ENCODE peak calls at places on chromosomes 13 and 19, in ten cellular contexts. X is endodermal cell; M is spleen; H is mesendoderm; S is cardiac muscle cell; D is CD8-positive, alpha-beta memory T cell; I is aorta; G is psoas muscle; T is OCI-LY7; A is uterus. U is an unnamed sample. For H3K4me1, the result is how much of the 10 kb centered on the place peaks cover.

GRCh38 chr19:56076413-56076998 is 44.6 kb downstream of the ZNF787 start:
- DNase-seq in X (peak), M (peak), H (peak), S (peak), D (no peak), I (no peak), G (no peak), T (peak), A (no peak), U (no peak)

GRCh38 chr19:55210120-55210493 is 806 bp upstream of the PTPRH start:
- DNase-seq in X (no peak), M (no peak), H (no peak), S (peak), D (no peak), I (no peak), G (no peak), T (no peak), A (peak), U (no peak)

GRCh38 chr19:16587031-16588023 is 15.1 kb upstream of the SLC35E1 start:
- DNase-seq in X (peak), M (peak), H (peak), S (no peak), D (peak), I (peak), G (no peak), T (peak), A (no peak), U (no peak)

GRCh38 chr13:85896516-85897450 is 97.6 kb upstream of the SLITRK6 start:
- DNase-seq in X (peak), M (peak), H (peak), S (no peak), D (no peak), I (no peak), G (no peak), T (peak), A (no peak), U (no peak)

GRCh38 chr19:50415661-50416033 is 3.1 kb upstream of the SPIB start:
- DNase-seq in X (no peak), M (peak), H (no peak), S (no peak), D (no peak), I (no peak), G (no peak), T (peak), A (no peak), U (no peak)

GRCh38 chr19:7395360-7395781 is 46.6 kb downstream of the ARHGEF18 start:
- DNase-seq in X (peak), M (no peak), H (no peak), S (peak), D (no peak), I (no peak), G (no peak), T (no peak), A (no peak), U (no peak)

GRCh38 chr19:7689165-7689564 is 8.5 kb downstream of the TRAPPC5 start:
- DNase-seq in X (no peak), M (peak), H (no peak), S (no peak), D (no peak), I (no peak), G (no peak), T (no peak), A (no peak), U (no peak)

GRCh38 chr13:60226507-60226906 is 62.8 kb upstream of the DIAPH3 start:
- DNase-seq in X (peak), M (no peak), H (peak), S (peak), D (no peak), I (no peak), G (no peak), T (peak), A (no peak), U (no peak)

GRCh38 chr13:64311112-64311511 is 2895.5 kb upstream of the PCDH20 start:
- DNase-seq in X (no peak), M (no peak), H (no peak), S (no peak), D (no peak), I (no peak), G (no peak), T (no peak), A (no peak), U (no peak)

GRCh38 chr13:31209172-31209818 is 9.5 kb downstream of the B3GLCT start:
- DNase-seq in X (peak), M (no peak), H (peak), S (peak), D (no peak), I (no peak), G (peak), T (no peak), A (peak), U (peak)

GRCh38 chr13:25286308-25286968 is 850 bp downstream of the MTMR6 start:
- DNase-seq in X (peak), M (no peak), H (peak), S (peak), D (peak), I (peak), G (no peak), T (peak), A (no peak), U (no peak)

GRCh38 chr13:79307866-79308298 is 98.2 kb downstream of the RBM26 start:
- DNase-seq in X (peak), M (no peak), H (no peak), S (peak), D (no peak), I (no peak), G (peak), T (peak), A (no peak), U (no peak)

GRCh38 chr19:21256722-21257121 is 72.5 kb downstream of the ZNF708 start:
- DNase-seq in X (peak), M (no peak), H (peak), S (peak), D (no peak), I (no peak), G (no peak), T (peak), A (no peak), U (no peak)

GRCh38 chr13:37149380-37149779 is 43.9 kb upstream of the CSNK1A1L start:
- DNase-seq in X (no peak), M (no peak), H (no peak), S (no peak), D (no peak), I (no peak), G (no peak), T (no peak), A (no peak), U (no peak)

GRCh38 chr13:92967923-92968322 is 258.7 kb upstream of the GPC6 start:
- DNase-seq in X (peak), M (no peak), H (peak), S (peak), D (no peak), I (no peak), G (no peak), T (no peak), A (no peak), U (no peak)

GRCh38 chr19:49645995-49646394 is 4.0 kb downstream of the SCAF1 start:
- DNase-seq in X (no peak), M (no peak), H (no peak), S (no peak), D (no peak), I (no peak), G (no peak), T (no peak), A (no peak), U (no peak)

GRCh38 chr13:31485651-31486051 is 253.7 kb upstream of the RXFP2 start:
- DNase-seq in X (no peak), M (no peak), H (peak), S (peak), D (no peak), I (no peak), G (no peak), T (no peak), A (no peak), U (no peak)

GRCh38 chr13:33927315-33927714 is 109.4 kb downstream of the RFC3 start:
- DNase-seq in X (no peak), M (no peak), H (no peak), S (peak), D (no peak), I (no peak), G (no peak), T (no peak), A (no peak), U (peak)

GRCh38 chr13:97108535-97108910 is 113.6 kb upstream of the MBNL2 start:
- DNase-seq in X (no peak), M (no peak), H (no peak), S (peak), D (no peak), I (no peak), G (no peak), T (no peak), A (peak), U (no peak)

GRCh38 chr19:7860902-7861618 is 13.1 kb downstream of the PRR36 start:
- DNase-seq in X (no peak), M (no peak), H (no peak), S (no peak), D (no peak), I (no peak), G (peak), T (no peak), A (no peak), U (no peak)

GRCh38 chr13:95924389-95924994 is 128.7 kb downstream of the UGGT2 start:
- DNase-seq in X (peak), M (no peak), H (peak), S (peak), D (no peak), I (no peak), G (no peak), T (no peak), A (no peak), U (no peak)

GRCh38 chr13:41465215-41465907 is 8.0 kb downstream of the RGCC start:
- DNase-seq in X (no peak), M (peak), H (no peak), S (peak), D (peak), I (peak), G (peak), T (peak), A (no peak), U (no peak)

GRCh38 chr13:96781141-96781540 is 213.1 kb downstream of the OXGR1 start:
- DNase-seq in X (no peak), M (no peak), H (no peak), S (no peak), D (no peak), I (peak), G (no peak), T (no peak), A (no peak), U (no peak)

GRCh38 chr13:32259116-32259515 is 56.0 kb downstream of the ZAR1L start:
- DNase-seq in X (peak), M (no peak), H (peak), S (no peak), D (no peak), I (no peak), G (no peak), T (no peak), A (no peak), U (no peak)

GRCh38 chr19:400976-401835 is 7.7 kb downstream of the C2CD4C start:
- DNase-seq in X (no peak), M (peak), H (no peak), S (no peak), D (peak), I (peak), G (no peak), T (no peak), A (peak), U (no peak)

GRCh38 chr19:13053761-13054604 is 48.7 kb downstream of the LYL1 start:
- DNase-seq in X (peak), M (no peak), H (peak), S (peak), D (no peak), I (peak), G (peak), T (no peak), A (peak), U (peak)

GRCh38 chr13:101917833-101918755 is 465.6 kb downstream of the ITGBL1 start:
- DNase-seq in X (peak), M (no peak), H (peak), S (no peak), D (no peak), I (no peak), G (no peak), T (no peak), A (no peak), U (no peak)

GRCh38 chr19:36604656-36605100 is 435 bp upstream of the ZNF382 start:
- DNase-seq in X (peak), M (peak), H (peak), S (peak), D (peak), I (peak), G (peak), T (no peak), A (peak), U (peak)

GRCh38 chr13:49071341-49071937 is 95.7 kb downstream of the FNDC3A start:
- DNase-seq in X (no peak), M (no peak), H (no peak), S (no peak), D (no peak), I (no peak), G (no peak), T (no peak), A (no peak), U (no peak)

GRCh38 chr19:17246681-17247425 is 1.1 kb upstream of the NR2F6 start:
- DNase-seq in X (no peak), M (peak), H (no peak), S (peak), D (no peak), I (no peak), G (peak), T (no peak), A (no peak), U (no peak)

GRCh38 chr19:38735257-38735686 is 9.0 kb downstream of the CAPN12 start:
- DNase-seq in X (peak), M (peak), H (peak), S (no peak), D (peak), I (peak), G (peak), T (peak), A (peak), U (peak)
- H3K4me3 ChIP-seq in X (peak), M (peak), H (peak), S (no peak), D (peak), I (no peak), G (no peak), T (no peak), A (no peak), U (no peak)

DNA sequence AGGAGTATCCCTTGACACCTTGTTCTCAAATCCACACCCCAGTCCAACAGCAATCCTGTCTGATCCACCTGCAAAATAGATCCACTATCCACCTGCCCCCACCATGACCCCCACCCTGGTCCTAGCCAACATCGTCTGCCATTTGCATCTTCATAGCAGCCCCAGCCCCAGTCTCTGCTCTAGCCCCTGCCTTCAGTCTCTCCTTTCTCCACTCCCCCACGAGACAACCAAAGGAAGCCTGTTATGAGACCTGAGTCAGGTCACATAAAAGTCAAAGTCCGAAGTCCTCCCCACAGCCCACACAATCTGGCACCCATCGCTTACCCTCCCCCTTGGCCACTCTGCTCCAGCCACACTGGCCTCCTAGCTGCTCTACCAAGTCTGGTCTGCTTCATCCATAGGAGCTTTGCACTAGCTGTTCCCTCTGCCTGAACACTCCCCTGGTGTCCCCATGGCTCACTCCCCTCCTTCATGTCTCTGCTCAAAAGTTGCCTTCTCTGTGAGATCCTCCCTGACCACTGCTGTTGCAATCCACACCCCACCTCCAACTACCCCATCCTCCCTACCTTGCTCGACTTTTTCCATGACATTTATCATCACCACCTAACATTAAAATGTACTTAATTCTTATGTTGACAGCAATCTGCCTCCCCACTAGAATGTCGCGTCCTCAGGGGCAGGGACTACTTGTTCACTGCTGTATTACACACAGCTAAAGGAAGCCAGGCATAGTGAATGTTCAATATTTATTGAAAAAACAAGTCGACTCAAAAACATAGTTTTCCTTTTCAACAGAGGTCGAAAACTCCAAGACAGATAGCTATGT is 1.2 kb upstream of the PLEKHG2 start:
- DNase-seq in X (peak), M (peak), H (peak), S (peak), D (peak), I (peak), G (peak), T (no peak), A (peak), U (peak)
- H3K4me1 ChIP-seq in X (under half), M (under half), H (under half), S (under half), D (under half), I (under half), G (under half), T (under half), A (under half), U (under half)

DNA sequence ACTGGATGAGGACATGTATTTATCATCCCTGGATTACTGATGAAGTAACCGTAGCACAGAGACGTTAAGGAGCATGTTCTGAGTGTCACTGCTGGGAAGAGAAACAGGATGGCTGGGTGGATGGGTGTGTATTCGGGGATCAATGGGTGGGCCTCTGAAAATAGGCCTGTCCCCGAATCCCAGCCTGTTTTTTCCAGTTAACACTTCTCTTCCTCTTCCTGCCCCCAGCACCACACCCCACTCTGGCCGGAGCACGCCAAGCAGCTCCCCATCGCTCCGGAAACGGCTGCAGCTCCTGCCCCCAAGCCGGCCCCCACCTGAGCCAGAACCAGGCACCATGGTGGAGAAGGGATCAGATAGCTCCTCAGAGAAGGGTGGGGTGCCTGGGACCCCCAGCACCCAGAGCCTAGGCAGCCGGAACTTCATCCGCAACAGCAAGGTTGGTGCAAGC is 8.8 kb downstream of the GRAMD1A start:
- DNase-seq in X (no peak), M (no peak), H (no peak), S (no peak), D (no peak), I (no peak), G (no peak), T (no peak), A (peak), U (peak)
- H3K4me3 ChIP-seq in X (no peak), M (no peak), H (no peak), S (no peak), D (no peak), I (no peak), G (no peak), T (no peak), A (no peak), U (no peak)

DNA sequence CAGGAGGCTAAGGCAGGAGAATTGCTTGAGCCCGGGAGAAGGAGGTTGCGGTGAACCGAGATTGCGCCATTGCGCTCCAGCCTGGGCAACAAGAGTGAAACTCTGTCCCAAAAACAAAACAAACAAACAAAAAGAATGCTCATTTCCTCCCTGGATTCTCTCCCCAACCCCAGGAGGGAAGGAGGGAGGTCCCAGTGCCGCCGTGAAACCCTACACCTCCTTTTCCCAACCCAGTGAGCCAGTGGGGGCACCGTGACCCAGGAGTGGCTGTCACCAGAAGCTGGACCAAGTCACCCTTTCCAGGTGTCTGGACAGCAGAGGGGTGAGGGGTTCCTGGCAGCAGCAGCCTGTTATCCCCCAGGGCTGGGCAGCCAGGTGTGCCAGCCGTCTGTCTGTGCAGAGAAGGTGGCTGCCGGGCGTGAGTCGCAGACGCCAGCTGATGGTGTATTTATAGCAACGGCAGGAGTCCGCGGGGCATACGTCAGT is 23.5 kb downstream of the NFIC start:
- DNase-seq in X (peak), M (no peak), H (peak), S (no peak), D (no peak), I (no peak), G (peak), T (no peak), A (no peak), U (peak)
- H3K4me1 ChIP-seq in X (under half), M (under half), H (under half), S (under half), D (under half), I (under half), G (half or more), T (under half), A (under half), U (half or more)

GRCh38 chr19:53332484-53332883 is 1.1 kb upstream of the ZNF845 start:
- DNase-seq in X (no peak), M (no peak), H (no peak), S (no peak), D (no peak), I (no peak), G (no peak), T (no peak), A (no peak), U (no peak)
- H3K4me3 ChIP-seq in X (no peak), M (no peak), H (no peak), S (peak), D (no peak), I (peak), G (peak), T (no peak), A (peak), U (peak)

DNA sequence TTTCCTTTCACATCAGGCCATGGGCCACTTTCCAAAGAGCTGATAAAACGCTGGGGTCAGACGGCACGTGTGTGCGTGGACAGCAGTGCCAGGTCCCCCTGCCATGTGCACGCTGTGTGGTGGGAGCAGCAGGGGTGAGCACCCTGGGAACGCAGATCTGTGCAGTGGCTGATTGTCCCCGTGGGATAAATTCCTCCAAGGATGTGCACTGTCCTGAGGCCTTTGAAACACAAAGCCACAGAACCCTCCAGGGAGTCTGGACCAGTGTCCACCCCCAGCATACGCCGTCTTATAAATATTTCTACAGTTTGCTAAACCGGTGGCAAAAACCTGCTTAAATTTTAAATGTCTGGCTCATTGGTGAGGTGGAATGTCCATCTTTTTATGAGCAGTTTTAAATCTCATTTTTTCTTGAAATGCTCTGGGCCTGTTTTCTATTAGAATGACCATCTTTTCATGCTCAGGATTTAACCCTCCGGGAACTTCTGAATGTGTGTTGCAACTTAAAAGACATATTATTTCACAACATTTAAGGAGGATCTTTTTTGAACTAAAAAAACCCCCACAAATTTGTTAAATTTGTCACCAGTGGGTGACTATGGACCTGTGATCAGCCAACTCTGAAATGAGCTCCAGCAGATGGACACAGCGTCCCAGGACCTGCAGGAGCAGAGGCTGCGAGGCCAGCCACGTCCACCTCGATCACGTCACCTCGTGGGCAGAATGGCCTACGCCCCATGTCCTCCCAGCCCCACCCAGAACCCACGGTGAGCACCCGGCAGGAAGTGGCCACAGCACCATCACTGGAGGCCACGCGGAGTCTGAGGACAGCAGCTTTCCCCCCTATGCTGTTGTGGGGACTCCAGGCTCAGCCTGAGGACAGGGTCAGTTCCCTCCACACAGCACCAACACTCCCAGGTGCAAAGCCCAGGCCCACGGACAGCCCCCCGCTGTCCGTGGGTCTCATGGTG is 68.6 kb downstream of the RASA3 start:
- DNase-seq in X (no peak), M (peak), H (no peak), S (peak), D (no peak), I (peak), G (peak), T (no peak), A (peak), U (peak)
- H3K4me1 ChIP-seq in X (under half), M (half or more), H (under half), S (under half), D (half or more), I (under half), G (half or more), T (under half), A (under half), U (under half)